ENCODE peak calls at places on chromosomes 7 and 10, in seven cellular contexts. W, R, N, M, I, O and Z are unnamed samples.

GRCh38 chr7:93704241-93704640 is 129.7 kb upstream of the CALCR start:
- DNase-seq in W (no peak), R (no peak), N (no peak), M (no peak), I (no peak), O (no peak), Z (no peak)

GRCh38 chr10:71975087-71975890 is 11.1 kb downstream of the CHST3 start:
- DNase-seq in W (peak), R (no peak), N (no peak), M (no peak), I (peak), O (peak), Z (no peak)

GRCh38 chr7:12596225-12596790 is 25.8 kb downstream of the SCIN start:
- DNase-seq in W (no peak), R (no peak), N (no peak), M (no peak), I (no peak), O (no peak), Z (no peak)

GRCh38 chr7:151435971-151436370 is 4.0 kb downstream of the CRYGN start:
- DNase-seq in W (no peak), R (no peak), N (no peak), M (no peak), I (no peak), O (no peak), Z (no peak)

GRCh38 chr7:33744293-33744692 is 161.0 kb upstream of the BMPER start:
- DNase-seq in W (no peak), R (no peak), N (no peak), M (no peak), I (no peak), O (no peak), Z (no peak)

GRCh38 chr7:99576251-99576650 is 17.8 kb downstream of the ZNF655 start:
- DNase-seq in W (no peak), R (no peak), N (no peak), M (no peak), I (no peak), O (no peak), Z (no peak)

GRCh38 chr10:79025113-79025832 is 43.5 kb upstream of the ZMIZ1 start:
- DNase-seq in W (no peak), R (no peak), N (no peak), M (no peak), I (no peak), O (no peak), Z (no peak)

GRCh38 chr10:111709630-111710029 is 473.9 kb downstream of the GPAM start:
- DNase-seq in W (no peak), R (no peak), N (no peak), M (no peak), I (no peak), O (no peak), Z (no peak)

GRCh38 chr10:121041906-121042305 is 190.7 kb downstream of the WDR11 start:
- DNase-seq in W (no peak), R (no peak), N (no peak), M (no peak), I (no peak), O (no peak), Z (no peak)

GRCh38 chr10:122033224-122033926 is 44.4 kb downstream of the TACC2 start:
- DNase-seq in W (peak), R (no peak), N (no peak), M (no peak), I (peak), O (peak), Z (no peak)

GRCh38 chr10:12534824-12535223 is 185.5 kb downstream of the CAMK1D start:
- DNase-seq in W (no peak), R (no peak), N (no peak), M (no peak), I (no peak), O (no peak), Z (no peak)

GRCh38 chr7:155844019-155844453 is 31.8 kb upstream of the SHH start:
- DNase-seq in W (no peak), R (no peak), N (no peak), M (no peak), I (peak), O (peak), Z (no peak)
- TF ChIP-seq CTCF in W (no peak), R (no peak), N (no peak), M (no peak), I (peak), O (no peak), Z (no peak)

DNA sequence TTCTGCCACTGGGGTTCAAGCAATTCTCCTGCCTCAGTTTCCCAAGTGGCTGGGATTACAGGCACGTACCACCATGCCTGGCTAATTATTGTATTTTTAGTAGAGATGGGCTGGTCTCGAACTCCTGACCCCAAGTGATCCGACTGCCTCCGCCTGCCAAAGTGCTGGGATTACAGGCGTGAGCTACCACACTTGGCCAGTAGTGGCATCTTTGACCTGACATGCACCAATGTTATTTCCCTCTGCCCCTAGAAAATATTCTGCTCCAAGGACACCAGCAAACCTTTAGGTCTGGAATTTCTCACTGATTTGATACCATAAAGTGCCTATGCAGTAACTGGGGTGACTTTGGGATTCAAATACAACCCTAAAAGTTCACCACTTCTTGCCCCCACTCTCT is 179.4 kb downstream of the ARID5B start:
- DNase-seq in W (no peak), R (no peak), N (no peak), M (no peak), I (no peak), O (no peak), Z (no peak)
- TF ChIP-seq POLR2A in W (no peak), R (no peak), N (no peak), M (no peak), I (no peak), O (no peak), Z (no peak)

GRCh38 chr7:16921644-16922257 is 40.0 kb upstream of the AGR3 start:
- DNase-seq in W (peak), R (no peak), N (no peak), M (no peak), I (peak), O (no peak), Z (no peak)
- H3K27ac ChIP-seq in W (no peak), R (no peak), N (no peak), M (no peak), I (peak), O (no peak), Z (peak)

GRCh38 chr10:103067484-103067883 is 125.6 kb downstream of the NT5C2 start:
- DNase-seq in W (no peak), R (no peak), N (no peak), M (no peak), I (no peak), O (no peak), Z (no peak)

GRCh38 chr10:103066141-103067098 is 126.7 kb downstream of the NT5C2 start:
- DNase-seq in W (no peak), R (no peak), N (no peak), M (no peak), I (no peak), O (no peak), Z (no peak)

GRCh38 chr10:103067951-103068350 is 125.1 kb downstream of the NT5C2 start:
- DNase-seq in W (no peak), R (no peak), N (no peak), M (no peak), I (no peak), O (no peak), Z (no peak)

GRCh38 chr10:103057980-103058568 is 135.0 kb downstream of the NT5C2 start:
- DNase-seq in W (no peak), R (no peak), N (no peak), M (no peak), I (no peak), O (no peak), Z (no peak)

GRCh38 chr10:103062854-103063642 is 130.0 kb downstream of the NT5C2 start:
- DNase-seq in W (no peak), R (no peak), N (no peak), M (no peak), I (no peak), O (no peak), Z (no peak)
- TF ChIP-seq CTCF in W (no peak), R (no peak), N (no peak), M (no peak), I (no peak), O (no peak), Z (no peak)

DNA sequence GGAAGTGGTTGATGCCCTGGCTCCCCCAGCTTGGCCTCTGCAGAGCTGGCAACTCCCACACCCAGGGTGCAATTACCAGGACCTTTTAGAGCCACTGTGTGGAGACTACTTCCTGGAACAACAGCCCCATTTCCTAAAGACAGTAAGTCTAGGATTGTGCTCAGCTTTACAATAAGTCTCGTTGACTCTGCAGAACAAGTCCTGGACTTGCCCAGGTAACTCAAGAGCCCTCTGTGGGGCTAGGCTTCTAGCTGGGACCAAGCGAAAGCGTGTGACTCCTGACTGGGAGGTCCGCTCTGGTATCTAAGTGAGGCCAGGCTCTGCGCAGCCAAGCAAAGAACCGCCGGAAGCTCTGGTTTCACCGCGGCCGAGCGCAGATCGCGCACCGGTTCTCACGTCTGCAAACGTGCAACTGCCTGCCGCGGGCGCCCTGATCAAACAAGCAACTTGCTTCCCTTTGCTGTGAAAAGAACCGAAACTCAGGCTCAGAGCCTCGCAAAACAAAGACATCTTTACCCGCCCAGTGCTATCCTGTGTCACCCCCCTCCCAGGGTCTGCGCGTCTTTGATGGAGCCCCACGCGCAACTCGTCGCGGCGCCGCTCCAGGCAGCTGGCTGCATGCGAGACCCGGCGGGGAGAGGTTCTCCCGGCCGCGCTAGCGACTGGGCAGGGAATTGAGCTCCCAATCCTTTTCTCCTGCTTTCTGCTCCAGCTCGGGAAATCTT is 4.4 kb upstream of the PDLIM1 start:
- DNase-seq in W (peak), R (no peak), N (no peak), M (no peak), I (peak), O (peak), Z (peak)
- TF ChIP-seq POLR2A in W (peak), R (no peak), N (no peak), M (no peak), I (no peak), O (peak), Z (no peak)

GRCh38 chr7:27424231-27424630 is 181.6 kb downstream of the EVX1 start:
- DNase-seq in W (peak), R (no peak), N (no peak), M (no peak), I (no peak), O (peak), Z (no peak)

GRCh38 chr7:27420702-27421101 is 178.1 kb downstream of the EVX1 start:
- DNase-seq in W (no peak), R (no peak), N (no peak), M (no peak), I (no peak), O (peak), Z (no peak)

GRCh38 chr7:27423821-27424220 is 181.2 kb downstream of the EVX1 start:
- DNase-seq in W (no peak), R (no peak), N (no peak), M (no peak), I (no peak), O (no peak), Z (no peak)

GRCh38 chr7:27424749-27425148 is 182.1 kb downstream of the EVX1 start:
- DNase-seq in W (no peak), R (no peak), N (no peak), M (no peak), I (no peak), O (peak), Z (no peak)

GRCh38 chr7:27423290-27423689 is 180.7 kb downstream of the EVX1 start:
- DNase-seq in W (peak), R (no peak), N (no peak), M (no peak), I (peak), O (peak), Z (no peak)
- H3K27ac ChIP-seq in W (no peak), R (no peak), N (peak), M (no peak), I (peak), O (peak), Z (no peak)